ENCODE peak calls at places on chromosomes 6 and 20, in nine cellular contexts. M, P, A, Q, G, E, T, H and L are unnamed samples.
A peak's percentile ranks its signal among the peaks of the same experiment; 100 is the strongest.

GRCh38 chr6:25237579-25237978 is 41.6 kb upstream of the CARMIL1 start:
- ATAC-seq in M (no peak), P (no peak), A (peak; percentile 12), Q (no peak), G (no peak), E (no peak), T (no peak), H (no peak), L (peak; percentile 75)

GRCh38 chr6:127146935-127147334 is 28.5 kb downstream of the RSPO3 start:
- ATAC-seq in M (no peak), P (no peak), A (no peak), Q (peak; percentile 23), G (no peak), E (peak; percentile 18), T (peak; percentile 39), H (no peak), L (no peak)

GRCh38 chr6:129498556-129498940 is 211.4 kb downstream of the ARHGAP18 start:
- ATAC-seq in M (no peak), P (no peak), A (no peak), Q (peak; percentile 22), G (no peak), E (no peak), T (no peak), H (peak; percentile 24), L (peak; percentile 29)

GRCh38 chr6:168565112-168565511 is 124.1 kb downstream of the SMOC2 start:
- ATAC-seq in M (no peak), P (no peak), A (no peak), Q (no peak), G (no peak), E (no peak), T (no peak), H (no peak), L (no peak)

GRCh38 chr6:28985396-28986164 is 19.5 kb downstream of the ZNF311 start:
- ATAC-seq in M (no peak), P (peak; percentile 86), A (peak; percentile 84), Q (peak; percentile 83), G (no peak), E (peak; percentile 93), T (peak; percentile 81), H (no peak), L (peak; percentile 78)

GRCh38 chr20:50095476-50096078 is 17.4 kb downstream of the UBE2V1 start:
- ATAC-seq in M (no peak), P (peak; percentile 16), A (no peak), Q (no peak), G (no peak), E (peak; percentile 59), T (no peak), H (no peak), L (no peak)

GRCh38 chr6:36633915-36634314 is 39.8 kb downstream of the SRSF3 start:
- ATAC-seq in M (no peak), P (peak; percentile 89), A (no peak), Q (peak; percentile 92), G (peak; percentile 31), E (peak; percentile 68), T (peak; percentile 91), H (no peak), L (peak; percentile 61)

GRCh38 chr6:148177589-148178233 is 164.9 kb upstream of the SASH1 start:
- ATAC-seq in M (no peak), P (peak; percentile 55), A (peak; percentile 33), Q (peak; percentile 68), G (peak; percentile 71), E (peak; percentile 41), T (peak; percentile 65), H (no peak), L (peak; percentile 74)

GRCh38 chr6:133502451-133503259 is 261.5 kb downstream of the EYA4 start:
- ATAC-seq in M (no peak), P (peak; percentile 89), A (peak; percentile 27), Q (peak; percentile 70), G (no peak), E (peak; percentile 66), T (no peak), H (no peak), L (peak; percentile 55)

GRCh38 chr6:116074732-116075387 is 14.2 kb upstream of the FRK start:
- ATAC-seq in M (no peak), P (no peak), A (no peak), Q (no peak), G (peak; percentile 22), E (peak; percentile 36), T (no peak), H (no peak), L (no peak)

GRCh38 chr6:52363222-52363867 is 1.4 kb downstream of the PAQR8 start:
- ATAC-seq in M (no peak), P (no peak), A (no peak), Q (peak; percentile 11), G (no peak), E (no peak), T (peak; percentile 49), H (no peak), L (peak; percentile 46)

GRCh38 chr6:143079325-143079640 is 18.6 kb downstream of the AIG1 start:
- ATAC-seq in M (no peak), P (no peak), A (no peak), Q (no peak), G (no peak), E (no peak), T (peak; percentile 88), H (no peak), L (no peak)

GRCh38 chr6:44809256-44809655 is 421.8 kb downstream of the CDC5L start:
- ATAC-seq in M (no peak), P (no peak), A (no peak), Q (no peak), G (no peak), E (no peak), T (peak; percentile 45), H (no peak), L (no peak)

GRCh38 chr20:32028647-32029372 is 18.6 kb downstream of the CCM2L start:
- ATAC-seq in M (no peak), P (no peak), A (no peak), Q (no peak), G (peak; percentile 62), E (no peak), T (no peak), H (no peak), L (peak; percentile 22)

GRCh38 chr6:163438298-163438939 is 23.9 kb downstream of the QKI start:
- ATAC-seq in M (no peak), P (peak; percentile 46), A (peak; percentile 96), Q (no peak), G (peak; percentile 43), E (no peak), T (no peak), H (no peak), L (peak; percentile 57)

GRCh38 chr20:61556116-61556515 is 304.1 kb downstream of the CDH4 start:
- ATAC-seq in M (no peak), P (no peak), A (peak; percentile 95), Q (no peak), G (no peak), E (no peak), T (no peak), H (no peak), L (no peak)

GRCh38 chr20:44167736-44168135 is 19.3 kb downstream of the JPH2 start:
- ATAC-seq in M (no peak), P (no peak), A (no peak), Q (no peak), G (no peak), E (peak; percentile 16), T (no peak), H (no peak), L (no peak)

GRCh38 chr6:13710552-13711383 is 867 bp downstream of the RANBP9 start:
- ATAC-seq in M (no peak), P (peak; percentile 25), A (peak; percentile 5), Q (peak; percentile 32), G (peak; percentile 57), E (peak; percentile 20), T (peak; percentile 51), H (no peak), L (peak; percentile 21)

GRCh38 chr6:22913612-22914011 is 344.2 kb downstream of the HDGFL1 start:
- ATAC-seq in M (no peak), P (no peak), A (no peak), Q (no peak), G (no peak), E (peak; percentile 39), T (no peak), H (no peak), L (no peak)